ENCODE peak calls at places on chromosomes 3 and 15, in ten cellular contexts. C, R, B, L, M, I, A, J, F and W are unnamed samples.

GRCh38 chr3:171480526-171480925 is 20.3 kb upstream of the TNIK start:
- DNase-seq in C (no peak), R (no peak), B (no peak), L (peak; percentile 37), M (no peak), I (no peak), A (no peak), J (no peak), F (no peak), W (no peak)

GRCh38 chr15:92361321-92362090 is 32.2 kb upstream of the ST8SIA2 start:
- DNase-seq in C (no peak), R (no peak), B (no peak), L (no peak), M (no peak), I (no peak), A (no peak), J (no peak), F (no peak), W (peak; percentile 66)

GRCh38 chr15:85379403-85380131 is 836 bp upstream of the AKAP13 start:
- DNase-seq in C (peak; percentile 20), R (peak; percentile 28), B (no peak), L (peak; percentile 75), M (no peak), I (no peak), A (peak; percentile 28), J (peak; percentile 48), F (no peak), W (no peak)

GRCh38 chr3:141071681-141072260 is 20.6 kb downstream of the SPSB4 start:
- DNase-seq in C (no peak), R (no peak), B (no peak), L (no peak), M (no peak), I (no peak), A (no peak), J (no peak), F (no peak), W (no peak)

GRCh38 chr3:98812851-98813374 is 49.8 kb downstream of the ST3GAL6 start:
- DNase-seq in C (no peak), R (no peak), B (no peak), L (peak; percentile 11), M (no peak), I (no peak), A (peak; percentile 40), J (no peak), F (peak; percentile 7), W (peak; percentile 38)

GRCh38 chr15:31069360-31070000 is 32.0 kb downstream of the TRPM1 start:
- DNase-seq in C (no peak), R (no peak), B (no peak), L (no peak), M (no peak), I (no peak), A (no peak), J (no peak), F (no peak), W (no peak)

GRCh38 chr3:59998040-59998439 is 948.2 kb upstream of the CFAP20DC start:
- DNase-seq in C (no peak), R (no peak), B (no peak), L (no peak), M (no peak), I (no peak), A (peak; percentile 25), J (no peak), F (no peak), W (peak; percentile 36)

GRCh38 chr3:74613566-74613965 is 893 bp downstream of the CNTN3 start:
- DNase-seq in C (no peak), R (no peak), B (no peak), L (no peak), M (no peak), I (no peak), A (peak; percentile 3), J (no peak), F (no peak), W (no peak)

GRCh38 chr15:39431371-39431770 is 149.5 kb upstream of the THBS1 start:
- DNase-seq in C (no peak), R (no peak), B (no peak), L (no peak), M (no peak), I (no peak), A (no peak), J (no peak), F (no peak), W (no peak)

GRCh38 chr3:134371542-134372324 is 2.5 kb downstream of the AMOTL2 start:
- DNase-seq in C (peak; percentile 56), R (no peak), B (peak; percentile 15), L (no peak), M (no peak), I (no peak), A (no peak), J (no peak), F (no peak), W (peak; percentile 78)

GRCh38 chr3:48271763-48272498 is 31.0 kb downstream of the ZNF589 start:
- DNase-seq in C (no peak), R (no peak), B (no peak), L (no peak), M (no peak), I (no peak), A (peak; percentile 26), J (no peak), F (no peak), W (peak; percentile 31)

GRCh38 chr3:50885491-50885890 is 210.8 kb downstream of the DOCK3 start:
- DNase-seq in C (no peak), R (no peak), B (no peak), L (no peak), M (no peak), I (no peak), A (peak; percentile 80), J (no peak), F (no peak), W (peak; percentile 52)

GRCh38 chr15:34114739-34115138 is 12.9 kb downstream of the PGBD4 start:
- DNase-seq in C (no peak), R (no peak), B (no peak), L (no peak), M (no peak), I (no peak), A (no peak), J (no peak), F (no peak), W (no peak)

GRCh38 chr3:57864853-57865252 is 108.7 kb downstream of the SLMAP start:
- DNase-seq in C (peak; percentile 17), R (no peak), B (no peak), L (no peak), M (no peak), I (peak; percentile 1), A (peak; percentile 36), J (no peak), F (no peak), W (peak; percentile 10)